ENCODE peak calls at places on chromosomes 12 and 14, in ten cellular contexts. Q is IMR-90, C is DMS53, I is Kasumi-1, Z is head of caudate nucleus, B is psoas muscle, O is GM04503, Y is HEK293T, M is right lobe of liver, J is H1. R is an unnamed sample.

GRCh38 chr12:69838086-69838440 is 13.0 kb downstream of the MYRFL start:
- DNase-seq in C (no peak), B (no peak), M (no peak), Y (no peak), I (no peak), O (no peak), Q (no peak), Z (no peak), J (no peak), R (no peak)

GRCh38 chr14:104524726-104525125 is 54.8 kb upstream of the C14orf180 start:
- DNase-seq in Z (no peak), Y (no peak), J (no peak), M (no peak), I (no peak), B (no peak), O (no peak), C (no peak), Q (no peak), R (no peak)

GRCh38 chr14:63852817-63853730 is at the start of gene SYNE2:
- DNase-seq in M (peak), Z (peak), J (no peak), O (no peak), C (peak), I (peak), B (peak), Y (peak), Q (peak), R (peak)

GRCh38 chr14:36301159-36301558 is 19.3 kb downstream of the MBIP start:
- DNase-seq in J (no peak), M (no peak), B (no peak), Z (no peak), O (no peak), Y (no peak), I (no peak), C (peak), Q (peak), R (peak)

GRCh38 chr12:124477109-124477915 is 90.1 kb downstream of the NCOR2 start:
- DNase-seq in Y (no peak), B (no peak), Z (no peak), O (no peak), M (no peak), Q (no peak), J (no peak), C (no peak), I (no peak), R (no peak)

GRCh38 chr14:106766145-106766544 is 1239.8 kb downstream of the TMEM121 start:
- DNase-seq in M (no peak), C (no peak), Q (no peak), O (no peak), B (no peak), I (no peak), Z (no peak), Y (no peak), J (no peak), R (no peak)

GRCh38 chr12:6067152-6067916 is 57.1 kb downstream of the VWF start:
- DNase-seq in Z (no peak), Q (peak), O (no peak), I (no peak), C (peak), B (no peak), Y (peak), M (peak), J (no peak), R (no peak)

GRCh38 chr14:75132374-75133086 is 5.7 kb upstream of the NEK9 start:
- DNase-seq in M (no peak), O (peak), Y (peak), B (no peak), Q (peak), Z (no peak), C (peak), I (peak), J (no peak), R (peak)

GRCh38 chr12:111758120-111758561 is 8.6 kb upstream of the ALDH2 start:
- DNase-seq in B (peak), Z (no peak), M (peak), Y (no peak), Q (no peak), O (no peak), C (no peak), J (no peak), I (no peak), R (no peak)

GRCh38 chr12:96047621-96048211 is 12.3 kb upstream of the LTA4H start:
- DNase-seq in J (no peak), M (no peak), C (peak), I (peak), Z (no peak), Y (no peak), Q (peak), B (no peak), O (no peak), R (peak)

GRCh38 chr12:121388421-121388981 is 11.4 kb upstream of the RNF34 start:
- DNase-seq in I (no peak), B (no peak), M (no peak), Y (no peak), O (peak), C (peak), Q (peak), J (no peak), Z (peak), R (peak)

GRCh38 chr12:113788020-113788856 is 177.9 kb downstream of the RBM19 start:
- DNase-seq in I (no peak), B (no peak), Y (no peak), J (no peak), Z (no peak), C (no peak), Q (peak), M (no peak), O (peak), R (peak)

GRCh38 chr12:119669744-119670472 is 2.0 kb downstream of the PRKAB1 start:
- DNase-seq in I (no peak), Y (no peak), Z (no peak), B (no peak), J (no peak), C (peak), Q (no peak), O (no peak), M (no peak), R (no peak)

GRCh38 chr14:101072070-101072469 is 168.5 kb upstream of the RTL1 start:
- DNase-seq in O (no peak), Y (no peak), B (no peak), Z (no peak), I (no peak), C (no peak), J (no peak), M (peak), Q (no peak), R (no peak)

GRCh38 chr12:31220633-31221565 is 105.1 kb downstream of the SINHCAF start:
- DNase-seq in Z (no peak), I (no peak), C (peak), J (no peak), M (no peak), B (no peak), Y (no peak), Q (peak), O (no peak), R (peak)

GRCh38 chr12:118498171-118498570 is 121.8 kb downstream of the SUDS3 start:
- DNase-seq in J (no peak), C (no peak), Q (no peak), O (no peak), M (no peak), B (no peak), Z (no peak), I (no peak), Y (no peak), R (no peak)

GRCh38 chr14:100072783-100073346 is 7.6 kb downstream of the EVL start:
- DNase-seq in O (no peak), M (no peak), Q (no peak), C (no peak), Y (no peak), Z (peak), B (no peak), I (no peak), J (no peak), R (no peak)

GRCh38 chr12:65536876-65537661 is 258.6 kb downstream of the MSRB3 start:
- DNase-seq in O (peak), M (no peak), B (no peak), Z (no peak), Y (no peak), Q (peak), I (no peak), C (peak), J (no peak), R (peak)

GRCh38 chr12:26113194-26113654 is 11.6 kb downstream of the BHLHE41 start:
- DNase-seq in Q (no peak), Y (no peak), C (peak), B (no peak), Z (no peak), M (peak), J (no peak), I (no peak), O (no peak), R (no peak)

GRCh38 chr12:88401153-88401552 is 179.1 kb downstream of the KITLG start:
- DNase-seq in M (no peak), B (no peak), O (no peak), C (no peak), I (no peak), Z (no peak), J (no peak), Y (no peak), Q (peak), R (peak)

GRCh38 chr14:22602853-22603252 is 4.8 kb downstream of the ABHD4 start:
- DNase-seq in Y (no peak), M (no peak), J (no peak), B (no peak), O (no peak), I (no peak), C (peak), Z (no peak), Q (peak), R (no peak)

GRCh38 chr14:53957739-53958138 is 1.1 kb upstream of the BMP4 start:
- DNase-seq in Y (no peak), M (no peak), B (no peak), Q (no peak), J (no peak), O (no peak), I (no peak), C (no peak), Z (no peak), R (no peak)

GRCh38 chr14:97485172-97485571 is 688.0 kb downstream of the VRK1 start:
- DNase-seq in Q (no peak), J (no peak), Z (no peak), B (no peak), Y (no peak), C (no peak), M (no peak), O (no peak), I (no peak), R (no peak)

GRCh38 chr12:18250313-18250916 is 10.9 kb upstream of the PIK3C2G start:
- DNase-seq in Z (no peak), B (no peak), I (peak), C (peak), J (peak), M (no peak), Q (peak), Y (peak), O (peak), R (peak)

GRCh38 chr14:20435454-20436362 is at the start of gene KLHL33:
- DNase-seq in Q (no peak), B (peak), J (no peak), M (no peak), Z (no peak), Y (no peak), I (no peak), O (no peak), C (no peak), R (no peak)

GRCh38 chr12:63899396-63899795 is 54.9 kb downstream of the SRGAP1 start:
- DNase-seq in M (peak), Q (no peak), I (no peak), C (peak), Y (no peak), Z (no peak), O (no peak), J (no peak), B (no peak), R (no peak)

GRCh38 chr14:22887260-22887989 is 4.4 kb downstream of the REM2 start:
- DNase-seq in Q (peak), B (no peak), I (no peak), J (no peak), C (peak), O (no peak), Y (peak), M (no peak), Z (no peak), R (peak)

GRCh38 chr12:97425380-97425779 is 37.2 kb upstream of the RMST start:
- DNase-seq in O (no peak), M (no peak), B (no peak), J (no peak), I (no peak), Y (no peak), Q (no peak), C (no peak), Z (no peak), R (no peak)

GRCh38 chr14:50829472-50830043 is 1.4 kb downstream of the NIN start:
- DNase-seq in I (no peak), J (no peak), Y (no peak), Z (no peak), O (no peak), C (no peak), Q (no peak), M (no peak), B (no peak), R (no peak)

GRCh38 chr14:79483989-79484388 is 727.3 kb downstream of the DIO2 start:
- DNase-seq in B (no peak), Y (no peak), M (no peak), I (no peak), Q (no peak), Z (no peak), J (peak), O (no peak), C (no peak), R (no peak)

GRCh38 chr14:58787601-58788000 is 149.8 kb downstream of the DACT1 start:
- DNase-seq in Y (no peak), C (no peak), O (peak), Z (no peak), I (no peak), B (no peak), J (no peak), M (no peak), Q (no peak), R (no peak)

GRCh38 chr14:79534703-79535353 is 676.5 kb downstream of the DIO2 start:
- DNase-seq in Z (no peak), I (no peak), Y (no peak), Q (no peak), B (no peak), O (no peak), M (no peak), J (no peak), C (no peak), R (no peak)

GRCh38 chr12:85191-85666 is 18.7 kb downstream of the IQSEC3 start:
- DNase-seq in Y (no peak), Q (no peak), B (no peak), M (no peak), Z (peak), O (no peak), C (no peak), I (no peak), J (no peak), R (no peak)

GRCh38 chr12:102950107-102950949 is 7.1 kb upstream of the ASCL1 start:
- DNase-seq in Y (no peak), J (no peak), Q (no peak), B (no peak), M (peak), I (no peak), C (peak), O (no peak), Z (no peak), R (no peak)